ENCODE peak calls at places on chromosomes 3 and 15, in seven cellular contexts. B is NCI-H2081; Z is iris pigment epithelial cell; A is GM03348; O is A549; G is fibroblast of lung; K is stimulated activated CD4-positive, alpha-beta T cell treated with anti-CD3 and anti-CD28 coated beads, TNF-alpha, amount 100 ng/mL, for 4 hours. E is an unnamed sample.

GRCh38 chr15:63277893-63278505 is 594 bp downstream of the APH1B start:
- DNase-seq in B (no peak), Z (no peak), A (no peak), O (peak; percentile 15), G (no peak), K (no peak), E (peak; percentile 26)

GRCh38 chr3:11734-12133 is 184.8 kb upstream of the CHL1 start:
- DNase-seq in B (no peak), Z (no peak), A (no peak), O (peak; percentile 45), G (no peak), K (no peak), E (no peak)

GRCh38 chr3:194259982-194260856 is 90.9 kb downstream of the CPN2 start:
- DNase-seq in B (no peak), Z (peak; percentile 84), A (no peak), O (no peak), G (peak; percentile 77), K (no peak), E (peak; percentile 90)

GRCh38 chr15:22873204-22873701 is 34.8 kb downstream of the NIPA2 start:
- DNase-seq in B (no peak), Z (peak; percentile 95), A (peak; percentile 25), O (no peak), G (peak; percentile 97), K (no peak), E (peak; percentile 45)

GRCh38 chr15:55909036-55909811 is 84.2 kb downstream of the NEDD4 start:
- DNase-seq in B (no peak), Z (peak; percentile 85), A (peak; percentile 68), O (peak; percentile 66), G (peak; percentile 78), K (no peak), E (peak; percentile 93)

GRCh38 chr15:64141798-64142512 is 9.6 kb upstream of the SNX22 start:
- DNase-seq in B (no peak), Z (no peak), A (no peak), O (no peak), G (no peak), K (no peak), E (no peak)

GRCh38 chr3:36969540-36970432 is 23.1 kb downstream of the EPM2AIP1 start:
- DNase-seq in B (peak; percentile 64), Z (peak; percentile 91), A (peak; percentile 40), O (peak; percentile 46), G (peak; percentile 73), K (no peak), E (peak; percentile 76)

GRCh38 chr3:152258448-152259302 is 10.1 kb upstream of the MBNL1 start:
- DNase-seq in B (no peak), Z (peak; percentile 99), A (peak; percentile 80), O (peak; percentile 93), G (peak; percentile 98), K (no peak), E (peak; percentile 99)

GRCh38 chr3:10635446-10636076 is 130.2 kb upstream of the ATP2B2 start:
- DNase-seq in B (no peak), Z (no peak), A (no peak), O (no peak), G (no peak), K (no peak), E (no peak)

GRCh38 chr15:29428925-29429573 is 159.4 kb upstream of the NSMCE3 start:
- DNase-seq in B (no peak), Z (no peak), A (no peak), O (no peak), G (no peak), K (no peak), E (no peak)

GRCh38 chr3:68007621-68008226 is 353.3 kb upstream of the SUCLG2 start:
- DNase-seq in B (peak; percentile 62), Z (no peak), A (peak; percentile 4), O (no peak), G (no peak), K (peak; percentile 6), E (no peak)

GRCh38 chr3:48681974-48682610 is 3.6 kb downstream of the NCKIPSD start:
- DNase-seq in B (no peak), Z (no peak), A (no peak), O (no peak), G (no peak), K (no peak), E (no peak)

GRCh38 chr3:50294492-50295403 is 2.5 kb upstream of the IFRD2 start:
- DNase-seq in B (no peak), Z (no peak), A (no peak), O (no peak), G (no peak), K (no peak), E (no peak)

GRCh38 chr3:15428539-15428938 is 1.1 kb downstream of the EAF1 start:
- DNase-seq in B (no peak), Z (peak; percentile 89), A (peak; percentile 68), O (peak; percentile 15), G (peak; percentile 79), K (no peak), E (peak; percentile 81)

GRCh38 chr3:126512026-126512425 is 5.5 kb downstream of the UROC1 start:
- DNase-seq in B (no peak), Z (no peak), A (no peak), O (no peak), G (no peak), K (no peak), E (no peak)

GRCh38 chr3:98680723-98681122 is 82.4 kb upstream of the ST3GAL6 start:
- DNase-seq in B (no peak), Z (no peak), A (no peak), O (no peak), G (peak; percentile 55), K (no peak), E (peak; percentile 82)

GRCh38 chr3:72099331-72100061 is 314.5 kb upstream of the PROK2 start:
- DNase-seq in B (no peak), Z (no peak), A (no peak), O (no peak), G (no peak), K (no peak), E (no peak)

GRCh38 chr3:168212664-168213255 is 117.0 kb upstream of the GOLIM4 start:
- DNase-seq in B (no peak), Z (no peak), A (no peak), O (no peak), G (no peak), K (no peak), E (no peak)

GRCh38 chr3:73563896-73564582 is 60.7 kb downstream of the PDZRN3 start:
- DNase-seq in B (no peak), Z (no peak), A (peak; percentile 51), O (no peak), G (peak; percentile 73), K (no peak), E (peak; percentile 46)

GRCh38 chr3:27454914-27455313 is 29.3 kb downstream of the SLC4A7 start:
- DNase-seq in B (no peak), Z (peak; percentile 67), A (peak; percentile 16), O (no peak), G (no peak), K (no peak), E (peak; percentile 32)

GRCh38 chr15:98954411-98954810 is 53.2 kb downstream of the PGPEP1L start:
- DNase-seq in B (no peak), Z (peak; percentile 36), A (peak; percentile 72), O (no peak), G (peak; percentile 90), K (no peak), E (peak; percentile 53)

GRCh38 chr3:122784436-122784835 is 9.2 kb downstream of the HSPBAP1 start:
- DNase-seq in B (no peak), Z (peak; percentile 90), A (peak; percentile 40), O (no peak), G (peak; percentile 72), K (no peak), E (peak; percentile 65)

GRCh38 chr3:99751649-99752048 is 66.0 kb upstream of the CMSS1 start:
- DNase-seq in B (no peak), Z (peak; percentile 84), A (peak; percentile 65), O (no peak), G (peak; percentile 92), K (no peak), E (peak; percentile 88)

GRCh38 chr3:197949767-197950660 is at the start of gene RPL35A:
- DNase-seq in B (peak; percentile 97), Z (peak; percentile 95), A (peak; percentile 88), O (peak; percentile 94), G (peak; percentile 91), K (peak; percentile 66), E (peak; percentile 94)

GRCh38 chr3:183212565-183212964 is 40.5 kb upstream of the B3GNT5 start:
- DNase-seq in B (no peak), Z (no peak), A (no peak), O (no peak), G (no peak), K (no peak), E (no peak)

GRCh38 chr15:74318376-74319137 is 48.9 kb downstream of the CYP11A1 start:
- DNase-seq in B (peak; percentile 77), Z (no peak), A (no peak), O (no peak), G (no peak), K (no peak), E (no peak)

GRCh38 chr3:181694805-181695660 is 16.7 kb upstream of the SOX2 start:
- DNase-seq in B (no peak), Z (no peak), A (no peak), O (no peak), G (peak; percentile 57), K (no peak), E (peak; percentile 30)

GRCh38 chr15:59255647-59256380 is 49.2 kb downstream of the LDHAL6B start:
- DNase-seq in B (no peak), Z (peak; percentile 70), A (no peak), O (peak; percentile 98), G (peak; percentile 80), K (no peak), E (no peak)

GRCh38 chr3:129082026-129082425 is 21.4 kb downstream of the GP9 start:
- DNase-seq in B (no peak), Z (no peak), A (no peak), O (no peak), G (no peak), K (no peak), E (no peak)

GRCh38 chr3:57444469-57444868 is 99.7 kb downstream of the DNAH12 start:
- DNase-seq in B (no peak), Z (no peak), A (no peak), O (no peak), G (no peak), K (no peak), E (no peak)

E was measured in fibroblast of mammary gland.